ENCODE peak calls at places on chromosomes 13 and 19, in nine cellular contexts. G is tibial artery, B is ascending aorta, T is tibial nerve, X is adrenal gland, K is stomach, E is right atrium auricular region, R is H9, W is left lung. S is an unnamed sample. For H3K4me1, the result is how much of the 10 kb centered on the place peaks cover.

GRCh38 chr19:1718382-1719315 is 34.7 kb upstream of the ONECUT3 start:
- DNase-seq in X (no peak), T (no peak), R (no peak), W (no peak), E (no peak), B (no peak), K (no peak), G (no peak), S (no peak)

GRCh38 chr13:98909016-98909415 is 68.8 kb downstream of the DOCK9 start:
- DNase-seq in X (no peak), K (no peak), G (no peak), T (no peak), W (no peak), R (no peak), B (no peak), E (no peak), S (peak)

GRCh38 chr19:3184847-3185481 is 766 bp upstream of the NCLN start:
- DNase-seq in T (peak), X (peak), G (no peak), R (no peak), K (peak), B (no peak), E (peak), W (peak), S (no peak)

GRCh38 chr13:43785681-43786471 is 896 bp downstream of the ENOX1 start:
- DNase-seq in K (peak), E (peak), T (peak), B (peak), X (peak), R (peak), G (peak), W (peak), S (peak)

GRCh38 chr19:38685666-38686529 is 38.4 kb downstream of the ACTN4 start:
- DNase-seq in E (no peak), T (no peak), X (no peak), W (no peak), G (no peak), K (no peak), R (peak), B (no peak), S (no peak)

GRCh38 chr19:27718262-27718661 is 1494.7 kb downstream of the UQCRFS1 start:
- DNase-seq in E (no peak), K (no peak), X (no peak), T (no peak), R (no peak), W (no peak), G (no peak), B (no peak), S (no peak)

GRCh38 chr19:51501594-51502263 is at the start of gene SIGLEC12:
- DNase-seq in T (no peak), X (peak), E (peak), R (no peak), G (no peak), B (peak), K (no peak), W (peak), S (no peak)

GRCh38 chr13:26529441-26529840 is 28.0 kb upstream of the WASF3 start:
- DNase-seq in G (no peak), X (peak), W (no peak), B (no peak), T (no peak), R (peak), E (no peak), K (peak), S (peak)

GRCh38 chr19:7524523-7524922 is 2.1 kb downstream of the MCOLN1 start:
- DNase-seq in K (no peak), G (no peak), T (no peak), W (no peak), E (no peak), R (no peak), B (no peak), X (no peak), S (no peak)

GRCh38 chr19:39430675-39431593 is 4.8 kb downstream of the RPS16 start:
- DNase-seq in B (peak), G (no peak), T (no peak), R (peak), X (no peak), K (no peak), E (no peak), W (peak), S (peak)

GRCh38 chr13:32938907-32939306 is 77.3 kb upstream of the KL start:
- DNase-seq in W (no peak), T (no peak), G (no peak), X (no peak), B (no peak), K (no peak), E (no peak), R (no peak), S (peak)

GRCh38 chr13:84609716-84610115 is 727.4 kb upstream of the SLITRK1 start:
- DNase-seq in K (no peak), G (no peak), B (no peak), W (no peak), T (no peak), E (no peak), R (no peak), X (no peak), S (no peak)

GRCh38 chr13:61339054-61339621 is 76.5 kb downstream of the PCDH20 start:
- DNase-seq in W (no peak), X (no peak), R (peak), K (no peak), G (no peak), E (no peak), B (no peak), T (no peak), S (no peak)

GRCh38 chr13:23703241-23703640 is 133.0 kb downstream of the TNFRSF19 start:
- DNase-seq in G (no peak), K (no peak), T (no peak), W (no peak), E (no peak), X (no peak), B (no peak), R (no peak), S (no peak)

GRCh38 chr19:56348289-56348877 is 33.7 kb upstream of the ZSCAN5A start:
- DNase-seq in X (no peak), T (no peak), B (no peak), K (no peak), E (no peak), G (no peak), R (no peak), W (no peak), S (no peak)

GRCh38 chr19:27745978-27746542 is 1466.9 kb downstream of the UQCRFS1 start:
- DNase-seq in X (no peak), T (no peak), K (peak), E (peak), B (peak), W (no peak), R (peak), G (no peak), S (peak)

GRCh38 chr13:89267734-89268133 is 1596.6 kb downstream of the SLITRK5 start:
- DNase-seq in R (no peak), K (no peak), X (no peak), W (no peak), T (no peak), B (no peak), G (no peak), E (no peak), S (no peak)

GRCh38 chr13:33816912-33817311 is 1.0 kb upstream of the RFC3 start:
- DNase-seq in W (no peak), G (no peak), T (no peak), R (no peak), E (no peak), X (no peak), B (no peak), K (no peak), S (no peak)

GRCh38 chr19:57961785-57962184 is 12.5 kb downstream of the C19orf18 start:
- DNase-seq in X (no peak), K (no peak), W (no peak), E (no peak), B (no peak), R (no peak), T (no peak), G (no peak), S (no peak)

GRCh38 chr19:7868671-7869452 is 5.3 kb downstream of the PRR36 start:
- DNase-seq in G (peak), R (peak), E (no peak), K (peak), T (no peak), B (peak), X (peak), W (peak), S (peak)

GRCh38 chr13:98874029-98874397 is 103.9 kb downstream of the DOCK9 start:
- DNase-seq in E (no peak), B (no peak), K (no peak), G (no peak), T (no peak), R (no peak), W (no peak), X (no peak), S (peak)

GRCh38 chr13:43786766-43787517 is at the start of gene ENOX1:
- DNase-seq in T (no peak), B (no peak), G (peak), R (peak), W (peak), X (peak), E (no peak), K (peak), S (peak)

GRCh38 chr13:112575295-112575622 is 12.7 kb downstream of the TUBGCP3 start:
- DNase-seq in G (no peak), K (no peak), X (no peak), B (no peak), T (no peak), W (no peak), R (no peak), E (no peak), S (no peak)

GRCh38 chr19:33054623-33055022 is 10.1 kb downstream of the RHPN2 start:
- DNase-seq in G (no peak), B (no peak), R (no peak), T (no peak), X (no peak), W (no peak), K (peak), E (no peak), S (no peak)

GRCh38 chr19:54312436-54313362 is at the start of gene LILRA5:
- DNase-seq in B (no peak), K (no peak), W (peak), X (no peak), R (no peak), T (no peak), G (no peak), E (no peak), S (no peak)

GRCh38 chr19:13082192-13083007 is 20.3 kb downstream of the LYL1 start:
- DNase-seq in G (no peak), E (no peak), R (peak), X (no peak), W (no peak), K (no peak), T (no peak), B (no peak), S (no peak)

GRCh38 chr13:113405481-113406300 is 41.8 kb upstream of the GRTP1 start:
- DNase-seq in T (peak), K (no peak), E (no peak), R (peak), X (no peak), B (peak), G (peak), W (no peak), S (no peak)

GRCh38 chr19:55283548-55284393 is at the start of gene BRSK1:
- DNase-seq in X (peak), E (no peak), R (peak), B (peak), T (no peak), W (no peak), K (peak), G (no peak), S (peak)

GRCh38 chr13:79477968-79478367 is 3.0 kb upstream of the NDFIP2 start:
- DNase-seq in W (no peak), X (no peak), K (no peak), T (no peak), G (no peak), E (no peak), B (no peak), R (peak), S (no peak)

GRCh38 chr19:16040642-16041041 is 35.7 kb upstream of the TPM4 start:
- DNase-seq in K (no peak), T (no peak), G (no peak), X (no peak), E (no peak), W (no peak), B (no peak), R (no peak), S (no peak)

GRCh38 chr19:6070179-6071102 is 39.9 kb downstream of the RFX2 start:
- DNase-seq in W (no peak), K (no peak), R (no peak), T (no peak), B (peak), G (peak), E (peak), X (no peak), S (no peak)

GRCh38 chr13:108566413-108567170 is 62.8 kb upstream of the MYO16 start:
- DNase-seq in X (no peak), T (no peak), K (no peak), W (no peak), E (no peak), R (no peak), G (no peak), B (no peak), S (no peak)
- H3K4me1 ChIP-seq in X (under half), T (under half), K (under half), W (under half), E (under half), R (under half), G (under half), B (under half), S (under half)

GRCh38 chr19:49875801-49876421 is 1.2 kb downstream of the AKT1S1 start:
- DNase-seq in W (no peak), B (peak), X (peak), T (no peak), R (peak), E (no peak), K (no peak), G (peak), S (no peak)

GRCh38 chr19:49873149-49873521 is 4.0 kb downstream of the AKT1S1 start:
- DNase-seq in X (no peak), E (no peak), B (no peak), W (no peak), G (no peak), R (no peak), T (no peak), K (no peak), S (no peak)

GRCh38 chr19:49875177-49875576 is 2.0 kb downstream of the AKT1S1 start:
- DNase-seq in B (no peak), X (no peak), R (no peak), W (no peak), K (no peak), E (no peak), T (no peak), G (no peak), S (no peak)

GRCh38 chr19:49873834-49874233 is 3.3 kb downstream of the AKT1S1 start:
- DNase-seq in B (no peak), T (no peak), R (no peak), K (no peak), G (no peak), E (no peak), X (no peak), W (no peak), S (no peak)

GRCh38 chr19:49874503-49875157 is 2.5 kb downstream of the AKT1S1 start:
- DNase-seq in R (no peak), K (no peak), E (no peak), B (no peak), X (no peak), G (no peak), T (no peak), W (no peak), S (no peak)
- H3K27ac ChIP-seq in R (no peak), K (no peak), E (no peak), B (no peak), X (no peak), G (peak), T (no peak), W (peak), S (no peak)

DNA sequence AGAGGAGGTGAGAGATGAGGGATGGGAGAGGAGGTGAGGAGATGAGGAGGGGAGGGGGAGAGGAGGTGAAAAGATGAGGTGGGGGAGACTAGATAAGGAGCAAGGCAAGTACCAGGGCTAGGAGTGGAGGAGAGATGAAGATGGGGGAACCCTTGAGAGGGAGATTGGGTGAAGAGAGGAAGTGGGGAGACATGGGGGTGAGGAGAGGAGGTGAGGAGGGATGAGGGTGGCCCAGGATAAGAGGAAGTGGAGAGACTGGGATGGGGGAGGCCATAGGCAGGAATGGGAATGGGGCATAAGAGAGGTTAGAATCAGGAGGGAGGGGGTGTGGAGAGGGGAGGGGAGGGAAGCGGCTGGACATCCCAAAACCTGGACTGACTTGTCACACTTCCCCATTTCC is 16.7 kb upstream of the EMC10 start:
- DNase-seq in X (no peak), K (no peak), R (no peak), W (no peak), B (no peak), T (no peak), G (no peak), E (no peak), S (no peak)
- H3K4me1 ChIP-seq in X (under half), K (under half), R (under half), W (under half), B (under half), T (under half), G (under half), E (under half), S (under half)

DNA sequence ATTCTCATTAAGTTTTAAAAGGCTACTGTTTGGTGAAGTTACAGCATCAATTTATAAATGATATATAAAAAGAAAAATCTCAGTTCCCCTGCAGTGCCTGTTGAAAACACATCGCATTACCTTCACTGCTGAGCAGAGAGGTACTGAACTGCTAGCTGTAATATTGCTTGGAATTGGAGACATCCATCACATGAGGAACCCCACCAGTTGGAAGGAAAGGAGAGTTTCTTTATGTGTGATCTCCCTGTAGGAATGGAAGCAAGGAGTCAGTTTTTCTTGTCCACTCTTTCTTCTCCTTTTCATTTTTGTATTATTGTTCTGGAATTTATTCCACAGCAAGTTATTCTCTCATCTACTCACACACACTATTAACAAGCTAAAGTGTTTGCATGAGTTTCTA is 1586.0 kb upstream of the PRR20A start:
- DNase-seq in E (no peak), W (no peak), B (no peak), R (no peak), G (no peak), K (no peak), X (no peak), T (no peak), S (no peak)
- H3K27ac ChIP-seq in E (no peak), W (no peak), B (no peak), R (no peak), G (no peak), K (no peak), X (no peak), T (no peak), S (no peak)

DNA sequence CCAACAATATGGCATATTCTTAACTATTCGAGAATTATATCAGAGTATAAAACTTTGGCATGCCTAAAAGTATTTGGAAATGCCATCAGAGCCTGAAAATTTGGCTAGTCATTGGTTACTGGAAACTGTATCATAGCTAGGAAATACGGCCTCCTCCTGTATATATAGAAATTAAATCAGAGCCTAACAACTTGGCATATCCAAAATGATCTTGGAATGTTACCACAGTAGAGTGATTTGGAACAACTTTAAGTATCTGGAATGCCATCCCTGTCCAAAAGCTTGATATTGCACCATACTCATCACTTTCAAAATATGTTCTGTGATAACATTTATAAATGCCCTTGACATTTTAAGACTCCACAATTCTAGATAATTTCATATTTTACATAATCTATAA is 335.8 kb downstream of the SLITRK1 start:
- DNase-seq in R (no peak), G (no peak), W (no peak), E (no peak), T (no peak), B (no peak), K (no peak), X (no peak), S (no peak)
- H3K4me1 ChIP-seq in R (under half), G (under half), W (under half), E (under half), T (under half), B (under half), K (under half), X (under half), S (under half)

DNA sequence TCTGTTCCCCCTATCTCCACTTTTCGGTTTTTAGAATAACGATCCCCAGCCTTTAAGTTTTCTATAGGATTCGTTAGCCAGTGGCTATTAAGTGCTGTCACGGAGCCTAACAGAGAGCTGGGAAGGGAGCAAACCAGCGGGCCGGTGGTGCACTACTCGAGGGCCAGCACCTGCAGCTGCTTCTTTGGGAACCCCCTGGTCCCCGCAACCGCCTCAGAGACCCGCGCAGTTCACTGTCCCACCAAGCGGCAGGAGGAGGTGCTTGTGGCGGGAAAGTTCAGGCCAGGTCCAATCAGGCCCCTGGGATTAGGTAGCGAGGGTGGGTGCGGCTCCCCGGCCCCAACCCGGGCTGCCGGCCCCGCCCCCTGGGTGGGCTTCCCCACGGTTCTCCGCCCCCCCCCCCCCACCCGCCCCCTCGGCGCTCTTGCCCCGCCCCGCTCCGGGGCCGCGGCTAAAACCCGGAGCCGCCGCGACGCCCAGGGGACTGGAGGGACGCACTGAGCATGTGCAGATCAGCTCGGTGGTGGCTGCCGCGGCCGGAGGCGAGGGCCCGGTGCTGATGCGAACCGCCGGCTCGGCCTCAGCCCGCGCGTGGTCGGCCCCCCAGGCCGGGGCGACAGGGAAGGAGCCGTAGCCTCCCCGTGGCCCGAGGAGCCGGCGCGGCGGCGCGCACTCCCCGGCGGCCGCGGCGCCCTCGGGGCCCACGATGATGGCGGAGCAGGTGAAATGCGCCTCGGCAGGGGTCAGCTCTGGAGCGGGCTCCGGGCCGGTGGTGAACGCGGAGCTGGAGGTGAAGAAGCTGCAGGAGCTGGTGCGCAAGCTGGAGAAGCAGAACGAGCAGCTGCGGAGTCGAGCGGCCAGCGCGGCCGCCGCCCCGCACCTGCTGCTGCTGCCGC is at the start of gene SLAIN1:
- DNase-seq in W (peak), T (peak), X (peak), E (peak), R (peak), K (peak), B (peak), G (peak), S (no peak)
- H3K27ac ChIP-seq in W (peak), T (peak), X (no peak), E (peak), R (no peak), K (peak), B (peak), G (peak), S (no peak)